ENCODE peak calls at places on chromosomes 1 and 21, in eight cellular contexts. One of them, this sample, is unnamed.

GRCh38 chr21:10466200-10466599 is 55.2 kb upstream of the TPTE start:
- DNase-seq in suprapubic skin: no peak
- DNase-seq in brain microvascular endothelial cell: no peak
- DNase-seq in upper lobe of left lung: no peak
- DNase-seq in fibroblast of mammary gland: no peak
- DNase-seq in fibroblast of lung: no peak
- DNase-seq in hepatocyte: no peak
- DNase-seq in tibial nerve: no peak
- DNase-seq in this sample: no peak

GRCh38 chr1:11293856-11294255 is 20.9 kb downstream of the UBIAD1 start:
- DNase-seq in fibroblast of mammary gland: no peak
- DNase-seq in brain microvascular endothelial cell: no peak
- DNase-seq in hepatocyte: no peak
- DNase-seq in suprapubic skin: no peak
- DNase-seq in upper lobe of left lung: no peak
- DNase-seq in fibroblast of lung: no peak
- DNase-seq in tibial nerve: no peak
- DNase-seq in this sample: no peak

GRCh38 chr21:27694667-27695066 is 727.8 kb upstream of the ADAMTS5 start:
- DNase-seq in fibroblast of mammary gland: no peak
- DNase-seq in tibial nerve: no peak
- DNase-seq in suprapubic skin: no peak
- DNase-seq in fibroblast of lung: no peak
- DNase-seq in hepatocyte: no peak
- DNase-seq in upper lobe of left lung: no peak
- DNase-seq in brain microvascular endothelial cell: no peak
- DNase-seq in this sample: no peak

GRCh38 chr1:58574816-58575215 is 2.2 kb downstream of the TACSTD2 start:
- DNase-seq in suprapubic skin: no peak
- DNase-seq in brain microvascular endothelial cell: no peak
- DNase-seq in fibroblast of mammary gland: no peak
- DNase-seq in tibial nerve: no peak
- DNase-seq in fibroblast of lung: no peak
- DNase-seq in hepatocyte: no peak
- DNase-seq in upper lobe of left lung: no peak
- DNase-seq in this sample: no peak

GRCh38 chr1:164604541-164604940 is 45.6 kb downstream of the PBX1 start:
- DNase-seq in brain microvascular endothelial cell: no peak
- DNase-seq in fibroblast of mammary gland: peak; percentile 60
- DNase-seq in fibroblast of lung: peak; percentile 48
- DNase-seq in tibial nerve: no peak
- DNase-seq in upper lobe of left lung: no peak
- DNase-seq in hepatocyte: no peak
- DNase-seq in suprapubic skin: no peak
- DNase-seq in this sample: no peak

GRCh38 chr1:91402023-91402422 is 2.6 kb downstream of the HFM1 start:
- DNase-seq in suprapubic skin: no peak
- DNase-seq in fibroblast of mammary gland: peak; percentile 44
- DNase-seq in hepatocyte: no peak
- DNase-seq in tibial nerve: no peak
- DNase-seq in brain microvascular endothelial cell: no peak
- DNase-seq in fibroblast of lung: peak; percentile 57
- DNase-seq in upper lobe of left lung: no peak
- DNase-seq in this sample: no peak

GRCh38 chr1:235070819-235071218 is 57.8 kb downstream of the TOMM20 start:
- DNase-seq in suprapubic skin: no peak
- DNase-seq in fibroblast of lung: no peak
- DNase-seq in hepatocyte: no peak
- DNase-seq in upper lobe of left lung: no peak
- DNase-seq in brain microvascular endothelial cell: no peak
- DNase-seq in fibroblast of mammary gland: no peak
- DNase-seq in tibial nerve: no peak
- DNase-seq in this sample: no peak

GRCh38 chr1:83882906-83883305 is 116.0 kb downstream of the TTLL7 start:
- DNase-seq in fibroblast of mammary gland: peak; percentile 85
- DNase-seq in hepatocyte: peak; percentile 30
- DNase-seq in brain microvascular endothelial cell: peak; percentile 83
- DNase-seq in tibial nerve: no peak
- DNase-seq in upper lobe of left lung: no peak
- DNase-seq in fibroblast of lung: peak; percentile 61
- DNase-seq in suprapubic skin: no peak
- DNase-seq in this sample: no peak

GRCh38 chr1:116373451-116374339 is 651 bp downstream of the ATP1A1 start:
- DNase-seq in suprapubic skin: peak; percentile 87
- DNase-seq in fibroblast of mammary gland: peak; percentile 48
- DNase-seq in hepatocyte: peak; percentile 68
- DNase-seq in fibroblast of lung: peak; percentile 38
- DNase-seq in brain microvascular endothelial cell: no peak
- DNase-seq in upper lobe of left lung: peak; percentile 93
- DNase-seq in tibial nerve: peak; percentile 53
- DNase-seq in this sample: peak; percentile 47

GRCh38 chr1:116375165-116375883 is 2.3 kb downstream of the ATP1A1 start:
- DNase-seq in fibroblast of mammary gland: peak; percentile 53
- DNase-seq in brain microvascular endothelial cell: no peak
- DNase-seq in fibroblast of lung: no peak
- DNase-seq in hepatocyte: no peak
- DNase-seq in upper lobe of left lung: no peak
- DNase-seq in suprapubic skin: no peak
- DNase-seq in tibial nerve: no peak
- DNase-seq in this sample: no peak

GRCh38 chr1:116374340-116375164 is 1.5 kb downstream of the ATP1A1 start:
- DNase-seq in tibial nerve: no peak
- DNase-seq in fibroblast of lung: no peak
- DNase-seq in suprapubic skin: no peak
- DNase-seq in hepatocyte: no peak
- DNase-seq in brain microvascular endothelial cell: no peak
- DNase-seq in fibroblast of mammary gland: no peak
- DNase-seq in upper lobe of left lung: peak; percentile 59
- DNase-seq in this sample: no peak

GRCh38 chr1:116372186-116372585 is 858 bp upstream of the ATP1A1 start:
- DNase-seq in upper lobe of left lung: no peak
- DNase-seq in tibial nerve: no peak
- DNase-seq in suprapubic skin: no peak
- DNase-seq in fibroblast of lung: no peak
- DNase-seq in brain microvascular endothelial cell: no peak
- DNase-seq in fibroblast of mammary gland: no peak
- DNase-seq in hepatocyte: peak; percentile 38
- DNase-seq in this sample: no peak

GRCh38 chr1:116372651-116373444 is at the start of gene ATP1A1:
- DNase-seq in fibroblast of mammary gland: peak; percentile 84
- DNase-seq in upper lobe of left lung: peak; percentile 100
- DNase-seq in hepatocyte: peak; percentile 98
- DNase-seq in fibroblast of lung: peak; percentile 88
- DNase-seq in brain microvascular endothelial cell: peak; percentile 93
- DNase-seq in suprapubic skin: peak; percentile 99
- DNase-seq in tibial nerve: peak; percentile 98
- DNase-seq in this sample: peak; percentile 96
- TF ChIP-seq CTCF in fibroblast of mammary gland: no peak
- TF ChIP-seq CTCF in upper lobe of left lung: no peak
- TF ChIP-seq CTCF in hepatocyte: peak; percentile 14
- TF ChIP-seq CTCF in fibroblast of lung: no peak
- TF ChIP-seq CTCF in brain microvascular endothelial cell: peak; percentile 21
- TF ChIP-seq CTCF in suprapubic skin: no peak
- TF ChIP-seq CTCF in tibial nerve: peak; percentile 35
- TF ChIP-seq CTCF in this sample: no peak

GRCh38 chr1:8321612-8322011 is 3.7 kb downstream of the SLC45A1 start:
- DNase-seq in fibroblast of mammary gland: no peak
- DNase-seq in brain microvascular endothelial cell: no peak
- DNase-seq in tibial nerve: no peak
- DNase-seq in fibroblast of lung: no peak
- DNase-seq in suprapubic skin: no peak
- DNase-seq in hepatocyte: no peak
- DNase-seq in upper lobe of left lung: no peak
- DNase-seq in this sample: no peak

GRCh38 chr1:8314346-8315280 is 3.3 kb upstream of the SLC45A1 start:
- DNase-seq in upper lobe of left lung: no peak
- DNase-seq in fibroblast of mammary gland: peak; percentile 77
- DNase-seq in fibroblast of lung: peak; percentile 80
- DNase-seq in tibial nerve: peak; percentile 68
- DNase-seq in suprapubic skin: no peak
- DNase-seq in brain microvascular endothelial cell: peak; percentile 77
- DNase-seq in hepatocyte: peak; percentile 91
- DNase-seq in this sample: peak; percentile 50

GRCh38 chr1:8318436-8318835 is 522 bp downstream of the SLC45A1 start:
- DNase-seq in fibroblast of lung: no peak
- DNase-seq in fibroblast of mammary gland: no peak
- DNase-seq in hepatocyte: no peak
- DNase-seq in upper lobe of left lung: no peak
- DNase-seq in suprapubic skin: no peak
- DNase-seq in brain microvascular endothelial cell: no peak
- DNase-seq in tibial nerve: no peak
- DNase-seq in this sample: no peak

GRCh38 chr1:8315573-8316475 is 2.1 kb upstream of the SLC45A1 start:
- DNase-seq in suprapubic skin: no peak
- DNase-seq in brain microvascular endothelial cell: no peak
- DNase-seq in hepatocyte: peak; percentile 47
- DNase-seq in fibroblast of lung: no peak
- DNase-seq in upper lobe of left lung: no peak
- DNase-seq in fibroblast of mammary gland: no peak
- DNase-seq in tibial nerve: no peak
- DNase-seq in this sample: no peak

DNA sequence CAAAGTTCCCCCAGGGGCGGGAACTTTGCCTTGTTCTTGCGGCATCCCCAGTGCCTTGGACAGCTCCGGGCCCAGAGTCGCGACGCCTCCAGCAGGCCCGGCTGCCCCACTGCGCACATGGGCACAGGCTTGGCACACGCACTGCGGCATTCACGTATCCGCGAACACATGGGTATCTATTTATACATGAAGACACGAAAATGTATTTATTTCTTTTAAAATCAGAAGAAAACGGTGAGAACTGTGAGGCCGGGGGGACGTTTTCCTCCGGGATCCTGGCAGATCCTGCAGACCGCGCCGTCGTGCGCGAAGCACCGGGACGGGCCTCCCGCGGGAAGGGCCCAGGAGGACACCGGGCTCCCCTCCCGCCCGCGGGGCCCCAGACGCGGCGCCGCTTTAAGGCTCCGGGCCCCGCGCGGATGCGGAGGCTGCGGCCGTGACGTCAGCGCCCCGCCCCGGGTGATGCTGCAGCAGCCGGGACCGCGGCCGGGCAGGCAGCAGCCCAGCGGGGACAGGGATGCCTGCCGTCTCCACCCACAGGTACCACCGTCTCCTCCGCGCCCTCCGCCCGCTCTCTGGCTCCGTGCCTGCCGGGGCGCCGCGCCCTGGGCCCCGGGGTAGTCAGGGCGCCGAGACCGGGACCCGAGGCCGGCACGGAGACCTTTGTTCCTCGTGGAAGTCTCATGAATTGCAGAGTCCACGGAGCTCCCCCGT is at the start of gene SLC45A1:
- DNase-seq in fibroblast of mammary gland: peak; percentile 54
- DNase-seq in upper lobe of left lung: peak; percentile 97
- DNase-seq in tibial nerve: peak; percentile 64
- DNase-seq in hepatocyte: peak; percentile 78
- DNase-seq in fibroblast of lung: peak; percentile 63
- DNase-seq in suprapubic skin: no peak
- DNase-seq in brain microvascular endothelial cell: peak; percentile 48
- DNase-seq in this sample: peak; percentile 24
- TF ChIP-seq CTCF in fibroblast of mammary gland: no peak
- TF ChIP-seq CTCF in upper lobe of left lung: no peak
- TF ChIP-seq CTCF in tibial nerve: peak; percentile 13
- TF ChIP-seq CTCF in hepatocyte: no peak
- TF ChIP-seq CTCF in fibroblast of lung: no peak
- TF ChIP-seq CTCF in suprapubic skin: no peak
- TF ChIP-seq CTCF in brain microvascular endothelial cell: peak; percentile 30
- TF ChIP-seq CTCF in this sample: no peak

GRCh38 chr1:24793762-24794161 is 48.5 kb downstream of the CLIC4 start:
- DNase-seq in upper lobe of left lung: no peak
- DNase-seq in fibroblast of mammary gland: peak; percentile 83
- DNase-seq in brain microvascular endothelial cell: peak; percentile 62
- DNase-seq in hepatocyte: peak; percentile 24
- DNase-seq in tibial nerve: no peak
- DNase-seq in fibroblast of lung: peak; percentile 84
- DNase-seq in suprapubic skin: no peak
- DNase-seq in this sample: no peak

GRCh38 chr1:24795236-24795635 is 50.0 kb downstream of the CLIC4 start:
- DNase-seq in suprapubic skin: no peak
- DNase-seq in hepatocyte: no peak
- DNase-seq in upper lobe of left lung: no peak
- DNase-seq in fibroblast of lung: no peak
- DNase-seq in fibroblast of mammary gland: no peak
- DNase-seq in brain microvascular endothelial cell: no peak
- DNase-seq in tibial nerve: no peak
- DNase-seq in this sample: no peak

GRCh38 chr1:24786191-24786590 is 40.9 kb downstream of the CLIC4 start:
- DNase-seq in hepatocyte: no peak
- DNase-seq in fibroblast of mammary gland: peak; percentile 57
- DNase-seq in brain microvascular endothelial cell: no peak
- DNase-seq in tibial nerve: no peak
- DNase-seq in suprapubic skin: no peak
- DNase-seq in fibroblast of lung: peak; percentile 73
- DNase-seq in upper lobe of left lung: no peak
- DNase-seq in this sample: no peak

DNA sequence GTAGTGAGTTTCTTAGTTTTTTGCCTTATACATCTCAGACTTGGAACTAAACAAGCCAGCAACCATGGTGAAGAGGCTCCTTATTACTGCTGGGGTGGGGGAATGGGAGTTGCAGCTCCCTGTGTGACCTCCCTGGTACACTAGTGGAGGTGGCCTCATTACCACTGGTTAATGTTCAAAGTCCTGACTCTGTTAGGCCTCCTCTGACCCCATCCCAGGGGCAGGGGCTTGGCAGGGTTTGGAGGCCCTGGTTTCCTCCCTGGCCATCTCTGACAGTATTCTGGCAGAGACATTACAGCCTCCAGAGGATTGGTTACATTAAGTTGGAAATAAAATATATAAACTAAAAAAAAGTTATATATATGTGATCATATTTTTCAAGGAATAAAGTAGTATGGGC is 45.2 kb downstream of the CLIC4 start:
- DNase-seq in upper lobe of left lung: no peak
- DNase-seq in suprapubic skin: no peak
- DNase-seq in tibial nerve: no peak
- DNase-seq in hepatocyte: no peak
- DNase-seq in fibroblast of mammary gland: no peak
- DNase-seq in fibroblast of lung: no peak
- DNase-seq in brain microvascular endothelial cell: no peak
- DNase-seq in this sample: no peak
- TF ChIP-seq CTCF in upper lobe of left lung: no peak
- TF ChIP-seq CTCF in suprapubic skin: no peak
- TF ChIP-seq CTCF in tibial nerve: no peak
- TF ChIP-seq CTCF in hepatocyte: no peak
- TF ChIP-seq CTCF in fibroblast of mammary gland: no peak
- TF ChIP-seq CTCF in fibroblast of lung: no peak
- TF ChIP-seq CTCF in brain microvascular endothelial cell: no peak
- TF ChIP-seq CTCF in this sample: no peak

DNA sequence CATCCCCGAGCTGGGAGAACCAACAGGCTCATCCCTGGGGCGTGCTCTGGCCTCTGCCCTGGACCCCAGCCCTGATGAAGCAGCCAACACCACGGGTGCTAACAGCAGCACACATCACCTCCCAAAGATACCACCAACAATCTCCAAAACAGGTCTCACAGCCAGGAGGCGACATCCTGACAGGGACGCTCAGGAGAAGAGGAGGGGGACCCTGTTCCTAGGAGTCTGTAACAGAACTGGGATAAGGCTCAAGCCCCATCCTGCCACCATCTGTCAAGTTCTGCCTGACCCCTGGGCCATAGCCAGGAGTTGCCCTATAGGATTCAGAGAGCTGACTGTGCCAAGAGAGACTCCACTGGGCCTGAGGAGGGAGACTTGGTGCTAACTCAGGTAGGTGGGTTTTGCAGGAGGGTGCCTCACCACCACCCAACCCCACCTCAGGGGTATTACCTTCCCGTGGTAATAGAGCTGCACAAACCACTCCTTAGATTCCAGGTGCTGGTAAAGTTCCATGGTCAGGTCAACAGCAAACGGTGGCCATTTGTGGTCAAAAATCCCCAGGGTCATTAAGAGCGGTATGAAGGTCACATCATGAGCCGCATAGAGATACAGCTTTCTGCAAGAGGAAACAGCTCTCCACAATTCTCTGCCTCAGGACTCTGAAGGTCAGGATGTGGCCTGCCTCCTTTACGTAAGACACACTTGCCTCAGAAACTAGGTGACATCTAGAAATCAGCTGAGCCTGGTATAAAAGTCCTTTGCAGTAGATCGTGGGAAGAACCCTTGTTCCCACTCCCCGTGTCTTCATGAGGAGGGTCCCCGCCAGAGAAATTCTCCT is 22.3 kb downstream of the ACP6 start:
- DNase-seq in brain microvascular endothelial cell: no peak
- DNase-seq in tibial nerve: no peak
- DNase-seq in fibroblast of lung: no peak
- DNase-seq in hepatocyte: no peak
- DNase-seq in suprapubic skin: no peak
- DNase-seq in upper lobe of left lung: peak; percentile 18
- DNase-seq in fibroblast of mammary gland: no peak
- DNase-seq in this sample: no peak
- TF ChIP-seq CTCF in brain microvascular endothelial cell: no peak
- TF ChIP-seq CTCF in tibial nerve: no peak
- TF ChIP-seq CTCF in fibroblast of lung: no peak
- TF ChIP-seq CTCF in hepatocyte: no peak
- TF ChIP-seq CTCF in suprapubic skin: no peak
- TF ChIP-seq CTCF in upper lobe of left lung: no peak
- TF ChIP-seq CTCF in fibroblast of mammary gland: no peak
- TF ChIP-seq CTCF in this sample: no peak

This sample was measured in HL-60.